ENCODE peak calls at places on chromosomes 6 and 20, in eight cellular contexts. O is foreskin fibroblast; J is neural crest cell; G is CD4-positive, alpha-beta T cell; L is tibial nerve; P is GM12865; E is left lung; W is AG09319. D is an unnamed sample.

GRCh38 chr6:88047510-88048150 is at the start of gene SPACA1:
- DNase-seq in O (no peak), J (no peak), G (no peak), L (no peak), P (peak; percentile 3), E (no peak), W (no peak), D (no peak)

GRCh38 chr20:60206259-60206658 is 248.0 kb downstream of the CDH26 start:
- DNase-seq in O (no peak), J (peak; percentile 20), G (no peak), L (no peak), P (no peak), E (no peak), W (no peak), D (no peak)

GRCh38 chr6:138844203-138844602 is 48.3 kb downstream of the ECT2L start:
- DNase-seq in O (peak; percentile 29), J (no peak), G (no peak), L (no peak), P (no peak), E (no peak), W (peak; percentile 23), D (no peak)

GRCh38 chr20:54179946-54180345 is 6.2 kb upstream of the CYP24A1 start:
- DNase-seq in O (no peak), J (no peak), G (no peak), L (no peak), P (peak; percentile 20), E (no peak), W (no peak), D (no peak)

GRCh38 chr6:148986608-148987007 is 239.8 kb downstream of the UST start:
- DNase-seq in O (no peak), J (no peak), G (no peak), L (no peak), P (no peak), E (no peak), W (no peak), D (no peak)

GRCh38 chr20:49028684-49029083 is 17.4 kb upstream of the CSE1L start:
- DNase-seq in O (peak; percentile 8), J (no peak), G (no peak), L (no peak), P (no peak), E (no peak), W (no peak), D (no peak)

GRCh38 chr6:15457903-15458530 is 204.8 kb downstream of the DTNBP1 start:
- DNase-seq in O (no peak), J (no peak), G (no peak), L (no peak), P (peak; percentile 57), E (no peak), W (no peak), D (no peak)

GRCh38 chr6:34484391-34484790 is 18.5 kb downstream of the PACSIN1 start:
- DNase-seq in O (no peak), J (no peak), G (no peak), L (no peak), P (no peak), E (no peak), W (no peak), D (no peak)

GRCh38 chr6:132314432-132314831 is 86.8 kb downstream of the MOXD1 start:
- DNase-seq in O (no peak), J (no peak), G (no peak), L (no peak), P (peak; percentile 8), E (no peak), W (no peak), D (no peak)

GRCh38 chr6:7723041-7723447 is 2.9 kb upstream of the BMP6 start:
- DNase-seq in O (peak; percentile 52), J (peak; percentile 78), G (peak; percentile 13), L (peak; percentile 77), P (peak; percentile 83), E (peak; percentile 62), W (peak; percentile 51), D (peak; percentile 95)

GRCh38 chr20:46400828-46401477 is 5.5 kb downstream of the ELMO2 start:
- DNase-seq in O (peak; percentile 64), J (no peak), G (no peak), L (no peak), P (no peak), E (no peak), W (peak; percentile 58), D (no peak)

GRCh38 chr6:10463491-10464481 is 48.9 kb upstream of the TFAP2A start:
- DNase-seq in O (no peak), J (no peak), G (no peak), L (no peak), P (peak; percentile 19), E (no peak), W (no peak), D (no peak)

GRCh38 chr6:10461850-10462249 is 47.0 kb upstream of the TFAP2A start:
- DNase-seq in O (no peak), J (no peak), G (no peak), L (no peak), P (no peak), E (no peak), W (no peak), D (no peak)

GRCh38 chr6:10460096-10460495 is 45.2 kb upstream of the TFAP2A start:
- DNase-seq in O (no peak), J (no peak), G (no peak), L (no peak), P (peak; percentile 56), E (no peak), W (no peak), D (no peak)

GRCh38 chr6:10463040-10463439 is 48.2 kb upstream of the TFAP2A start:
- DNase-seq in O (no peak), J (no peak), G (no peak), L (no peak), P (no peak), E (no peak), W (no peak), D (no peak)

GRCh38 chr6:10465633-10466499 is 51.0 kb upstream of the TFAP2A start:
- DNase-seq in O (peak; percentile 10), J (peak; percentile 55), G (no peak), L (no peak), P (peak; percentile 61), E (no peak), W (no peak), D (no peak)
- TF ChIP-seq CTCF in O (peak; percentile 49), J (peak; percentile 66), G (peak; percentile 11), L (no peak), P (peak; percentile 50), E (peak; percentile 29), W (peak; percentile 51), D (no peak)

GRCh38 chr6:127904160-127904559 is 3.3 kb upstream of the THEMIS start:
- DNase-seq in O (no peak), J (no peak), G (no peak), L (no peak), P (no peak), E (no peak), W (no peak), D (no peak)

GRCh38 chr6:127902933-127903332 is 2.1 kb upstream of the THEMIS start:
- DNase-seq in O (no peak), J (no peak), G (no peak), L (no peak), P (no peak), E (no peak), W (no peak), D (no peak)

GRCh38 chr6:127897437-127897836 is 3.4 kb downstream of the THEMIS start:
- DNase-seq in O (no peak), J (no peak), G (no peak), L (no peak), P (no peak), E (no peak), W (no peak), D (no peak)

DNA sequence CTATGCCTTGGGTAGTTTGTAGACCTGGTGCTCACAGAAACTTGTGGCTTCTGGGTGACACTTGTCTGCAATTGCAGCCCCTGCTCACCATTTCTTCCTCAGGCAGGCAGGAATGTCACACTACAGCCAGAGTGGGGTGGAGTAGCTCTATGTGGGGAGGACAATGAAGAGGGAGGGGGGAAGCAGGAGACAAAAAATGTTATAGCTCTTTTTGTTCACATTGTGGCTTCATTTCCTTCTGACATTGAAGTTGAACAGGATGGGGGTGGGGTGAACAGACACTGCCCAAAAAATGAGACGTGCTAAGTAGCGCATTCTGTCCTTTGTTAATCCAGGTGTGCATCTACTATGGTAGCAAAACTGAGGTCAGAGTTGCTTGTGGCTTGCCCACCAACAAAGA is at the start of gene THEMIS:
- DNase-seq in O (no peak), J (no peak), G (peak; percentile 36), L (no peak), P (no peak), E (no peak), W (no peak), D (no peak)
- TF ChIP-seq CTCF in O (no peak), J (no peak), G (no peak), L (no peak), P (no peak), E (no peak), W (no peak), D (no peak)

DNA sequence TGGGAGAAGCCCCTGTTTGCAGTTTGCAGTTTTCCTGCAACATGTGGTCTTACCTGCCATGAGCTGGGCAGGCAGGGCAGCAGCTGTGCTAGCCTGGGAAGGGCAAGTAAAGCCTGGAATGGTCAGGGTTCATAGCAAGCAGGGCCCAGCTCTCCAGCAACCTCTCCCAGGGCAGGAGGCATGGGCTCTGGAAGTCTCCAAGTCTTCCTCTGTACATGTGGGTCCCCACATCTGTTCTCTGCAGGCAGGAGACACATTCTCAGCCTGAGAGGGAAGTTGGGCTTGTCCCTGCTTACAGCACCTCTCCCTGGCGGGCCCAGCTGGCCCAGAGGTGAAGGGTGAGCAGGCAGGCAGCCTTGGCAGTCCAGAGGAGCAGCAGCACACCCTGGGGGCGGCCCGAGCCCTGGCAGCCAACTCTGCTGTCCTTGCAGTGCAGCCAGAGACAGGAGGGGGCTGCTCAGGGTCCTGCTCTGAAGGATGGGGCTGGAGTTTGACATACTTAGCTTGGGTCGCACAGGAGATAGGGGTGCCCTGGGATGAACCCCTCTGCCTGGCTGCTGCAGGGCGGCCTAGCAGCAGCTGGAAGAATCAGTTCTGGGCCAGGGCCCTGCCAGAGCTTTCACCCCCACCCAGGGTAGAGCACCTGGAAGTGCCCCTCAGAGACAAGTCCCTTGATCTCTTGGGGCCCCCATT is 176.0 kb downstream of the MRPL14 start:
- DNase-seq in O (peak; percentile 50), J (peak; percentile 43), G (no peak), L (no peak), P (peak; percentile 32), E (no peak), W (no peak), D (no peak)
- TF ChIP-seq CTCF in O (peak; percentile 43), J (peak; percentile 55), G (no peak), L (no peak), P (peak; percentile 36), E (peak; percentile 16), W (peak; percentile 48), D (no peak)

GRCh38 chr20:35518975-35519374 is 10.5 kb downstream of the C20orf173 start:
- DNase-seq in O (no peak), J (no peak), G (no peak), L (no peak), P (no peak), E (no peak), W (no peak), D (no peak)

DNA sequence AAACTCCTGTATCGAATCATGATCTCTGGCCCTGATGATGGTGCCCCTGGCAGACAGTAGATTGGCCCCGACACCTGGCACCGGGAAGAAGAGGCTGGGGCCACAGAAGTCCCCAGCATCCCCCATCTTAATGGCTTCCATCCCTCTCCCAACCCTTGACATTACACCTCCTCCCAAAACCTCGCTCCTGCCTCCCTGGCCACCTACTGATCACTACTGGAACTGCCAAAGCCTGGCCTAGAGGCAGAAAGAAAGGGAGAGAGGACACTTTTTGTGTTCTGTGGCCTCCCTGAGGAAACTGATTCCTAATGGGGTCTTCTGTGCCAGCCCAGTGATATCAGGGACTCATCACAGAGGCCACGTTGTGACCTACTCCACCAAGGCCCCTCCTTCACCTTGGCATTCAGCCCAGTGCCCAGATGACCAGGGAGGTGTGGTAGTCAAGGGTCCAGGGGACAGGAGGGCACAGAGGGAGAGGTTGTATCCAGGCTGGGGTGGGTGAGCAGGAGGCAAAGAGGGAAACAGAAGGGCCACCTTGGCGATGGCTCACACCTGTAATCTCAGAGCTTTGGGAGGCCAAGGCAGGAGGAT is 6.1 kb downstream of the C20orf173 start:
- DNase-seq in O (no peak), J (peak; percentile 31), G (no peak), L (no peak), P (peak; percentile 21), E (no peak), W (no peak), D (no peak)
- TF ChIP-seq CTCF in O (peak; percentile 61), J (peak; percentile 57), G (peak; percentile 35), L (no peak), P (peak; percentile 63), E (peak; percentile 27), W (peak; percentile 42), D (no peak)

D was measured in omental fat pad.